ENCODE peak calls at places on chromosomes 3 and 15, in seven cellular contexts. C is PC-9, Z is pancreas, X is right cardiac atrium, H is right atrium auricular region, D is body of pancreas, E is spleen. U is an unnamed sample.

GRCh38 chr3:130835483-130835882 is 58.4 kb upstream of the ATP2C1 start:
- DNase-seq in C (no peak), Z (no peak), X (no peak), H (no peak), D (no peak), E (no peak), U (no peak)

GRCh38 chr3:182136008-182136910 is 424.5 kb downstream of the SOX2 start:
- DNase-seq in C (no peak), Z (no peak), X (no peak), H (no peak), D (no peak), E (no peak), U (no peak)

GRCh38 chr3:171873561-171873960 is 30.4 kb downstream of the TMEM212 start:
- DNase-seq in C (no peak), Z (no peak), X (no peak), H (no peak), D (no peak), E (no peak), U (no peak)

GRCh38 chr3:36697397-36698001 is 66.9 kb downstream of the DCLK3 start:
- DNase-seq in C (no peak), Z (no peak), X (no peak), H (no peak), D (no peak), E (no peak), U (no peak)

GRCh38 chr3:126476166-126476975 is 680 bp upstream of the ZXDC start:
- DNase-seq in C (peak; percentile 55), Z (peak; percentile 76), X (peak; percentile 86), H (peak; percentile 67), D (peak; percentile 72), E (peak; percentile 96), U (peak; percentile 83)

GRCh38 chr15:57213783-57214366 is 162.4 kb upstream of the CGNL1 start:
- DNase-seq in C (no peak), Z (no peak), X (no peak), H (no peak), D (no peak), E (no peak), U (no peak)

GRCh38 chr3:144549161-144549560 is 577.5 kb downstream of the DIPK2A start:
- DNase-seq in C (no peak), Z (no peak), X (no peak), H (no peak), D (no peak), E (no peak), U (no peak)

GRCh38 chr15:70435369-70435768 is 328.0 kb downstream of the UACA start:
- DNase-seq in C (no peak), Z (no peak), X (no peak), H (no peak), D (no peak), E (peak; percentile 88), U (no peak)

GRCh38 chr3:8509961-8510360 is 8.3 kb downstream of the LMCD1 start:
- DNase-seq in C (peak; percentile 85), Z (no peak), X (no peak), H (no peak), D (no peak), E (no peak), U (no peak)

GRCh38 chr3:125042725-125043406 is 12.9 kb downstream of the HEG1 start:
- DNase-seq in C (no peak), Z (no peak), X (peak; percentile 82), H (peak; percentile 82), D (no peak), E (no peak), U (peak; percentile 61)
- H3K4me3 ChIP-seq in C (no peak overlapping the region), Z (no peak overlapping the region), X (no peak overlapping the region), H (no peak overlapping the region), D (no peak overlapping the region), E (no peak overlapping the region), U (no peak overlapping the region)

GRCh38 chr3:46368569-46368968 is 2.2 kb upstream of the CCR5 start:
- DNase-seq in C (no peak), Z (no peak), X (peak; percentile 75), H (peak; percentile 74), D (peak; percentile 74), E (peak; percentile 93), U (peak; percentile 86)
- H3K4me1 ChIP-seq in C (peaks cover 19% of the 10 kb centered on the region), Z (no peaks in the 10 kb centered on the region), X (no peaks in the 10 kb centered on the region), H (no peaks in the 10 kb centered on the region), D (no peaks in the 10 kb centered on the region), E (peaks cover 19% of the 10 kb centered on the region), U (no peaks in the 10 kb centered on the region)

GRCh38 chr15:79299836-79300235 is 11.1 kb upstream of the TMED3 start:
- DNase-seq in C (no peak), Z (no peak), X (no peak), H (no peak), D (no peak), E (no peak), U (no peak)
- H3K27me3 ChIP-seq in C (peaks cover 77% of the 10 kb centered on the region), Z (no peaks in the 10 kb centered on the region), X (peaks cover 2% of the 10 kb centered on the region), H (no peaks in the 10 kb centered on the region), D (no peaks in the 10 kb centered on the region), E (no peaks in the 10 kb centered on the region), U (peaks cover 7% of the 10 kb centered on the region)

GRCh38 chr15:68816158-68816557 is 4.5 kb downstream of the ANP32A start:
- DNase-seq in C (no peak), Z (no peak), X (no peak), H (no peak), D (no peak), E (no peak), U (no peak)
- H3K4me3 ChIP-seq in C (peak overlapping the region; percentile 89), Z (no peak overlapping the region), X (peak overlapping the region; percentile 98), H (peak overlapping the region; percentile 95), D (no peak overlapping the region), E (no peak overlapping the region), U (no peak overlapping the region)

DNA sequence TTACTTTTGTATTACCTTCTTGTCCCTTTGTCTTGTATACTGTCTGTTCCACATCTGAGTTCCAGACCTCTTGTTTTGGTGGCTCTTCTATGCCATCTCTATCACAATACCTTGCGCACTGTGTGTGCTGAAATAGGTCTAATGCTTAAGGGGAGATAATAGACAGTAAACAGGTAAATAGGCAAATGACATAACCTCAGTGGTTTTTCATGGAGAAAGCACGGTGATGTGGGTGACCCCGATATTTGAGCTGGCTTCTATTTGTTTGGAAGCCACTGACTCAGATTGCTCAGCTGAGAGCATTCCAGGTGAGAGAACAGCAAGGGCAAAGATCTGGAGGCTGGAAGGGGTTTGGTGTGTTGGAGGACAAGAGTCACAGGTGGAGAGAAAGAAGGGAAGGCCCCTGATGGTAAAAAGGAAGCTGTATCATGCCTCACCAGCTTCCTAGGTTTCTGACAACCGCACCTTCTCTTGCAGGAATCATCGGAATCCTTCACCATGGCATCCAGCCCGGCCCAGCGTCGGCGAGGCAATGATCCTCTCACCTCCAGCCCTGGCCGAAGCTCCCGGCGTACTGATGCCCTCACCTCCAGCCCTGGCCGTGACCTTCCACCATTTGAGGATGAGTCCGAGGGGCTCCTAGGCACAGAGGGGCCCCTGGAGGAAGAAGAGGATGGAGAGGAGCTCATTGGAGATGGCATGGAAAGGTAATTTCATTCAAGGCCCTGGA is 795 bp downstream of the MCM2 start:
- DNase-seq in C (no peak), Z (no peak), X (no peak), H (no peak), D (no peak), E (no peak), U (no peak)
- H3K4me1 ChIP-seq in C (peaks cover 20% of the 10 kb centered on the region), Z (peaks cover 3% of the 10 kb centered on the region), X (no peaks in the 10 kb centered on the region), H (no peaks in the 10 kb centered on the region), D (peaks cover 12% of the 10 kb centered on the region), E (peaks cover 17% of the 10 kb centered on the region), U (no peaks in the 10 kb centered on the region)

GRCh38 chr15:28098360-28098765 is 752 bp downstream of the OCA2 start:
- DNase-seq in C (no peak), Z (peak; percentile 8), X (no peak), H (peak; percentile 55), D (no peak), E (peak; percentile 63), U (peak; percentile 54)

GRCh38 chr15:28096720-28097431 is 2.2 kb downstream of the OCA2 start:
- DNase-seq in C (no peak), Z (peak; percentile 21), X (peak; percentile 68), H (peak; percentile 57), D (no peak), E (peak; percentile 79), U (peak; percentile 82)

GRCh38 chr15:28098766-28099554 is at the start of gene OCA2:
- DNase-seq in C (no peak), Z (peak; percentile 51), X (peak; percentile 89), H (no peak), D (peak; percentile 51), E (peak; percentile 81), U (peak; percentile 55)

GRCh38 chr15:28096411-28096719 is 2.8 kb downstream of the OCA2 start:
- DNase-seq in C (no peak), Z (no peak), X (no peak), H (no peak), D (no peak), E (no peak), U (no peak)

GRCh38 chr15:28097656-28098359 is 1.3 kb downstream of the OCA2 start:
- DNase-seq in C (no peak), Z (peak; percentile 6), X (no peak), H (peak; percentile 53), D (no peak), E (no peak), U (no peak)
- H3K27me3 ChIP-seq in C (peaks cover 15% of the 10 kb centered on the region), Z (no peaks in the 10 kb centered on the region), X (no peaks in the 10 kb centered on the region), H (no peaks in the 10 kb centered on the region), D (no peaks in the 10 kb centered on the region), E (peaks cover 65% of the 10 kb centered on the region), U (peaks cover 97% of the 10 kb centered on the region)